ENCODE peak calls at places on chromosomes 5 and 9, in four cellular contexts. Y, D, P and N are unnamed samples.

GRCh38 chr9:130847306-130848217 is 12.5 kb downstream of the ABL1 start:
- DNase-seq in Y (peak), D (peak), P (no peak), N (peak)

GRCh38 chr9:92943062-92943616 is 4.2 kb upstream of the FGD3 start:
- DNase-seq in Y (no peak), D (no peak), P (no peak), N (no peak)

GRCh38 chr9:84371737-84372136 is 31.2 kb upstream of the SLC28A3 start:
- DNase-seq in Y (peak), D (no peak), P (no peak), N (peak)

GRCh38 chr5:123809594-123810172 is 297.7 kb downstream of the CSNK1G3 start:
- DNase-seq in Y (no peak), D (no peak), P (no peak), N (no peak)

GRCh38 chr5:170360712-170361501 is 28.3 kb downstream of the KCNMB1 start:
- DNase-seq in Y (no peak), D (no peak), P (no peak), N (no peak)

GRCh38 chr5:122262107-122262506 is 49.9 kb upstream of the SNCAIP start:
- DNase-seq in Y (peak), D (no peak), P (no peak), N (no peak)

GRCh38 chr5:81779125-81779934 is 28.4 kb upstream of the SSBP2 start:
- DNase-seq in Y (no peak), D (peak), P (peak), N (no peak)

GRCh38 chr5:137727623-137728022 is 8.3 kb downstream of the KLHL3 start:
- DNase-seq in Y (no peak), D (no peak), P (no peak), N (no peak)

GRCh38 chr5:176730815-176731475 is 79.4 kb upstream of the UNC5A start:
- DNase-seq in Y (no peak), D (no peak), P (no peak), N (no peak)

GRCh38 chr5:171092194-171092593 is 216.9 kb upstream of the TLX3 start:
- DNase-seq in Y (no peak), D (no peak), P (no peak), N (no peak)

GRCh38 chr9:89311346-89312153 is 555 bp downstream of the CKS2 start:
- DNase-seq in Y (no peak), D (peak), P (no peak), N (no peak)

GRCh38 chr5:2257326-2258244 is 374.9 kb upstream of the IRX4 start:
- DNase-seq in Y (no peak), D (no peak), P (no peak), N (no peak)

GRCh38 chr5:10661401-10661800 is 97.5 kb downstream of the ANKRD33B start:
- DNase-seq in Y (no peak), D (no peak), P (no peak), N (no peak)

GRCh38 chr5:90939208-90939607 is 380.6 kb downstream of the ADGRV1 start:
- DNase-seq in Y (no peak), D (no peak), P (no peak), N (no peak)

GRCh38 chr5:100901851-100902341 is 1.2 kb downstream of the ST8SIA4 start:
- DNase-seq in Y (no peak), D (no peak), P (peak), N (no peak)

GRCh38 chr9:16417101-16417500 is 453.4 kb downstream of the BNC2 start:
- DNase-seq in Y (peak), D (no peak), P (no peak), N (no peak)

GRCh38 chr5:131430794-131431193 is 166.9 kb downstream of the CDC42SE2 start:
- DNase-seq in Y (no peak), D (no peak), P (no peak), N (no peak)

GRCh38 chr5:179568731-179569130 is 18.4 kb downstream of the RUFY1 start:
- DNase-seq in Y (no peak), D (no peak), P (no peak), N (no peak)

GRCh38 chr9:122036408-122036807 is 56.7 kb downstream of the TTLL11 start:
- DNase-seq in Y (no peak), D (no peak), P (no peak), N (no peak)

GRCh38 chr5:31361906-31362900 is 168.7 kb downstream of the CDH6 start:
- DNase-seq in Y (peak), D (no peak), P (no peak), N (no peak)

GRCh38 chr5:74862221-74862620 is 4.0 kb downstream of the FAM169A start:
- DNase-seq in Y (no peak), D (no peak), P (no peak), N (no peak)

GRCh38 chr5:122419195-122419894 is 107.3 kb downstream of the SNCAIP start:
- DNase-seq in Y (no peak), D (no peak), P (no peak), N (no peak)

GRCh38 chr5:44952376-44952775 is 143.6 kb downstream of the MRPS30 start:
- DNase-seq in Y (no peak), D (peak), P (no peak), N (no peak)

GRCh38 chr9:18861599-18862546 is 171.1 kb downstream of the SAXO1 start:
- DNase-seq in Y (peak), D (no peak), P (no peak), N (no peak)

DNA sequence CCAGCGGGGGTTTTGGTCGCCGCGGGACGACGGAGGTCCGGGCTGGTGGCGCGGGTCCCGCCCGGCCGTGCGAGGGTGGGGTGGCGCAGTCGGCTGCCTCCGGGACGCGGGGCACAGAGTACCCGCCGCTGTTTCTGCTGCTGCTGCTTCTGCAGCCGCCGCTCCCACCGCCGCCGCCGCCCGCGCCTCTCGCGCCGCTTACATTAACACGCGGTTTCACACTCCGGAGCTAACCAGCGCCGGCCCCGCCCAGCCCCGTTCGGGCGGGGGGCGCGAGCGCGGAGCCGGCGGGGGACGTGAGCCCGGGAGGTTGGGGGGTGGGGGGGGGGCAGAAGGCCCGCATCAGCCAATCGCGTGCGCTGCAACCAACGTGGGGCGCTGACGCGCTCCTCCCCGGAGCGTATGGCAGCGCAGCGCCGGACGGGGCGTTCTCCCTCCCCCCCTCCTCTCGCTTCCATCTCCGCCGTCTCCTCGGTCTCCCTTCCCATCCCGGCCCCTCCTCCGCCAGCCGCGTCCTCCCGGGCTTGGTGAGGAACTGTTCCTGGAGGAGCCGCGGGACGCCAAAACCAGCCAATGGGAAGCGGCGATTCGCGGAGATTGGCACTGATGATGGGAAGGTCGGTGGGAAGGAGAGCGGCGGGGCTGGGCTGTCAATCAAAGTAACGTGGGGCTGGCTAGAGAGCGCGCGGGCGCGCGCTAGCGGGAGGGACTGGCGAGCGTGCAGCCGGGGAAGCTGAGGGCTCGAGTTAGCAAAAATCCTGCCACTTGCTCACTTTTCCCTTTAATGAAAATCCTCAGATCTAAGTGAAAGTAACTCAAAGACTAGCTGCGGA is at the start of gene TLE1:
- DNase-seq in Y (peak), D (peak), P (peak), N (peak)
- H3K4me3 ChIP-seq in Y (peak), D (peak), P (peak), N (peak)

GRCh38 chr5:53874409-53874808 is 314.0 kb downstream of the NDUFS4 start:
- DNase-seq in Y (no peak), D (peak), P (no peak), N (no peak)

GRCh38 chr5:53871772-53872171 is 311.3 kb downstream of the NDUFS4 start:
- DNase-seq in Y (no peak), D (no peak), P (no peak), N (no peak)

GRCh38 chr5:53871050-53871449 is 310.6 kb downstream of the NDUFS4 start:
- DNase-seq in Y (no peak), D (no peak), P (no peak), N (no peak)
- TF ChIP-seq CTCF in Y (no peak), D (peak), P (no peak), N (peak)

DNA sequence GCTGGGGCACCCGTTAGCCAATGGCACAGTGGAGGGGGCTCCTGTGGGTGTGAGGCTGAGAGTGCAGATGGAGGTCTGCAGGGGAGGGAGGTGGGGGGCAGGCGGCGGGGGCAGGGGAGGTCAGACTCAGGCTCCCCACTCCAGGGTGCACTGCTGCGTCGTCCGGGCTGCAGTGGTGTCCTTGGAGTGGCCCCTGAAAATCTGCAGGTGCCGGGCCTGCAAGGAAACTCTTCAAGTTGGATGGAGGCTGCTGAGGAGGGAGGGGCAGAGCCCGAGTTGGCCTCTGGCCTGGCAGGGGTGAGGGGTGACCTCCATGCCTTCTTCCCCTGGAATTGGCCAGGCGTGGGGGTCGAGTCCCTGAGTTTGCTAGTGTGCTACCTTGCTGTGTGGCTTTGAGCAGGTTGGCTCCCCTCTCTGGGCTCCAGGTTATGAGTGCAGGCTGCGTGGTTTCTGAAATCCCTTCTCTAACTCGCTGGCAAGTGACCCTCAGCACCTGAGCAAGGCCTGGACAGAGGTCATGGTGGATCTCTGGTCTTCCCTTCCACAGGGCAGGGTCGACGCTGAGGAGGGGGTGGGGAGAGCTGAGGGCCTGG is 877 bp downstream of the ADAMTSL2 start:
- DNase-seq in Y (no peak), D (no peak), P (no peak), N (no peak)
- H3K4me3 ChIP-seq in Y (no peak), D (no peak), P (no peak), N (no peak)

DNA sequence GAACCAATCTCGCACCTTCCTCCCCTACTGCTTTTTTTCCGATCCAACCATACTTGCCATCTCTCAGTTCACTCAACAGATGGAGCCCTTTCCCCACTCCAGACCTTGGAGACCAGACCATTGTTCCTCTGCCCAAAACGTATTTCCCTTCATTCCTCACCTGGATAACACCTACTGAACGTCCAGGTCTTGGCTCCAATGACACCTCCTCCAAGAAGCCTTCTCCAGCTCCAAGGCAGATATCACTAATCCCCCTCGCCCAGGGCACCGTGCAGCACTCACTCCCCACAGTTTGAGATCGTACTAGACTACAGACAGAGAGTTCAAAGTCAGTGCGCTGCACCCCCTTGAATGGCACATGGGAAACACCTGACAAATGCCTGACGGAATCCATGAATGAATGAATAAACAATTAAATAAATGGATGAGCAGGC is 47.1 kb upstream of the AKNA start:
- DNase-seq in Y (no peak), D (peak), P (no peak), N (no peak)
- TF ChIP-seq CTCF in Y (peak), D (peak), P (no peak), N (peak)

DNA sequence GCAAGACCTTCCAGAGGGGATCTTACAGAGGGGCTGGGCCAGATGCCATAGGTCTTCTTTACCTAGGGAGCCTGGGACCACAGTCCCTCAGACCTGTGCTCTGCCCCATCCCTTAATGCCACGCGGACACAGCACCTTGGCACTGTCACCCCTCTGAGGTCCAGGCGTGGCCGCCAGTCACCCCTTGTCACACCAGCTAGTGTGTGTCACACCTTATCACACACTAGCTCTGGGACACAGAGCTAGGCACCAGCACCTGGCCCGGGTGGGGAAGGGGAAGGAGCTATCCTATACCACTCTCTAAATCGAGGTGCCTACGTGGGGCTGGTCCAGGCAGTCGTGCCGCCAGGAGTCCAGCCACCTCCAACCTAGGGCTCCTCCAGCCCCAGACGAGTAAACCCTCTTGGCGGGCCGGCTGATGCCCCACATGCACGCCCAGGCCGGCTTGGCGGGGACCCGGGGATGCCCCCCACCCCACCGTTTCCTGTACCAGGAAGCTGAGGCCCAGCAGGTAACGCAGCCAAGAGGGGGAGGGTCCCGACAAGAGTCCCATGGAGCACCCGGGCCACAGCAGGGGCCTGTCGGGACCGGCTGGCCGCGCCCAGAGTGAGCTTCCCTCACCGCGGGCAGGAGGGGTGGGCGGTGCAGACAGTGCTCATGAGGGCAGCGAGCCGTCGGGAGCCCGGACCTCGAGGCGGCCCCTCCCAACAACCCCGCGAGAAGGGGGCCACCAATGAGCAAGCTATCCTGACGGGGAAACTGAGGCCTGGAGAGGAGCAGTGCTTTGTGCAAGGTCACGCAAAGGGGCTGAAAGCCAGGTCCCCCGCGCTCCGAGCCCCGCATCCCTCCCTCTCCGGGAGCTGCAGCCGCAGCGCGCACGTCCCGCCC is 578 bp downstream of the CORO2A start:
- DNase-seq in Y (no peak), D (peak), P (peak), N (no peak)
- H3K4me3 ChIP-seq in Y (peak), D (peak), P (peak), N (peak)

GRCh38 chr5:72463499-72464052 is 43.6 kb downstream of the ZNF366 start:
- DNase-seq in Y (no peak), D (no peak), P (no peak), N (no peak)
- TF ChIP-seq CTCF in Y (no peak), D (no peak), P (no peak), N (no peak)

GRCh38 chr5:146340260-146341081 is 1.8 kb downstream of the POU4F3 start:
- DNase-seq in Y (no peak), D (no peak), P (no peak), N (peak)
- H3K4me3 ChIP-seq in Y (peak), D (no peak), P (no peak), N (no peak)

GRCh38 chr9:77753183-77753582 is 105.1 kb upstream of the GNA14 start:
- DNase-seq in Y (no peak), D (no peak), P (no peak), N (no peak)

GRCh38 chr9:77759391-77759790 is 111.3 kb upstream of the GNA14 start:
- DNase-seq in Y (no peak), D (no peak), P (no peak), N (no peak)

GRCh38 chr9:77752566-77752965 is 104.4 kb upstream of the GNA14 start:
- DNase-seq in Y (peak), D (no peak), P (no peak), N (no peak)

GRCh38 chr9:77751341-77752091 is 103.4 kb upstream of the GNA14 start:
- DNase-seq in Y (peak), D (peak), P (no peak), N (no peak)

DNA sequence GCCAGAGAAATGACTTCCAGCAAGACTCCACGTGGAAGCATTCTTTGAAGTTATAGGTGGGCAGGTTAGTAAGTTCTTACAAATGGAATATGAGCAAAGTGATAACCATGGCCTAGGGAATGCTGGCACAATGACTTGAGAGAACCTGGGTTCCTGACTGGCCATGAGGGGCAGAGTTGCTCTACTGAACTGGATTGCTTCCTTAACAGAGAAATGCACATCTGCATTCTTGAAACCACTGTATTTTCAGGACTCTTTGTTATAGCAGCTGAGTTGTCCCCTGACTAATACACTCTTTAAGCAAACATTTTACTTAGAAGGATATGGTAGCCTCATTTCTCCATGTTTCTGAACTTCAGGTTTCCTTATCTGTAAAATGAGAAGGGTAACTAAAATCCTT is 108.3 kb upstream of the GNA14 start:
- DNase-seq in Y (no peak), D (no peak), P (no peak), N (no peak)
- TF ChIP-seq CTCF in Y (no peak), D (no peak), P (no peak), N (no peak)